ENCODE peak calls at places on chromosome 6, in seven cellular contexts. One of them, this sample, is unnamed.

GRCh38 chr6:169960891-169961611 is 209.6 kb downstream of the ERMARD start:
- DNase-seq in T-helper 2 cell: no peak
- DNase-seq in A172: no peak
- DNase-seq in epithelial cell of prostate: no peak
- DNase-seq in NCI-H446 treated with DMSO at 0.1 percent for 48 hours: no peak
- DNase-seq in HepG2: no peak
- DNase-seq in GM06990: no peak
- DNase-seq in this sample: no peak

GRCh38 chr6:22880686-22881433 is 311.5 kb downstream of the HDGFL1 start:
- DNase-seq in T-helper 2 cell: no peak
- DNase-seq in HepG2: peak
- DNase-seq in A172: peak
- DNase-seq in NCI-H446 treated with DMSO at 0.1 percent for 48 hours: no peak
- DNase-seq in epithelial cell of prostate: peak
- DNase-seq in GM06990: no peak
- DNase-seq in this sample: no peak

GRCh38 chr6:137872071-137872470 is 5.0 kb downstream of the TNFAIP3 start:
- DNase-seq in GM06990: no peak
- DNase-seq in HepG2: no peak
- DNase-seq in T-helper 2 cell: no peak
- DNase-seq in A172: no peak
- DNase-seq in NCI-H446 treated with DMSO at 0.1 percent for 48 hours: no peak
- DNase-seq in epithelial cell of prostate: no peak
- DNase-seq in this sample: no peak

GRCh38 chr6:40328376-40328987 is 258.7 kb downstream of the LRFN2 start:
- DNase-seq in T-helper 2 cell: no peak
- DNase-seq in GM06990: no peak
- DNase-seq in NCI-H446 treated with DMSO at 0.1 percent for 48 hours: no peak
- DNase-seq in HepG2: no peak
- DNase-seq in A172: peak
- DNase-seq in epithelial cell of prostate: peak
- DNase-seq in this sample: no peak

GRCh38 chr6:39914239-39914638 is 20.0 kb downstream of the MOCS1 start:
- DNase-seq in HepG2: no peak
- DNase-seq in GM06990: no peak
- DNase-seq in epithelial cell of prostate: no peak
- DNase-seq in T-helper 2 cell: no peak
- DNase-seq in A172: no peak
- DNase-seq in NCI-H446 treated with DMSO at 0.1 percent for 48 hours: no peak
- DNase-seq in this sample: no peak

GRCh38 chr6:14734052-14734415 is 511.8 kb upstream of the JARID2 start:
- DNase-seq in GM06990: no peak
- DNase-seq in HepG2: no peak
- DNase-seq in A172: no peak
- DNase-seq in NCI-H446 treated with DMSO at 0.1 percent for 48 hours: no peak
- DNase-seq in T-helper 2 cell: no peak
- DNase-seq in epithelial cell of prostate: no peak
- DNase-seq in this sample: no peak

GRCh38 chr6:57284056-57284455 is 33.4 kb upstream of the PRIM2 start:
- DNase-seq in HepG2: no peak
- DNase-seq in T-helper 2 cell: no peak
- DNase-seq in NCI-H446 treated with DMSO at 0.1 percent for 48 hours: no peak
- DNase-seq in GM06990: no peak
- DNase-seq in epithelial cell of prostate: no peak
- DNase-seq in A172: no peak
- DNase-seq in this sample: no peak

GRCh38 chr6:103027532-103027931 is 1634.0 kb downstream of the GRIK2 start:
- DNase-seq in NCI-H446 treated with DMSO at 0.1 percent for 48 hours: no peak
- DNase-seq in T-helper 2 cell: no peak
- DNase-seq in HepG2: no peak
- DNase-seq in epithelial cell of prostate: no peak
- DNase-seq in GM06990: no peak
- DNase-seq in A172: no peak
- DNase-seq in this sample: no peak

GRCh38 chr6:136037246-136037884 is 185.9 kb downstream of the PDE7B start:
- DNase-seq in GM06990: no peak
- DNase-seq in HepG2: no peak
- DNase-seq in NCI-H446 treated with DMSO at 0.1 percent for 48 hours: no peak
- DNase-seq in epithelial cell of prostate: no peak
- DNase-seq in A172: no peak
- DNase-seq in T-helper 2 cell: no peak
- DNase-seq in this sample: no peak

GRCh38 chr6:30067460-30068139 is 602 bp downstream of the PPP1R11 start:
- DNase-seq in GM06990: no peak
- DNase-seq in NCI-H446 treated with DMSO at 0.1 percent for 48 hours: no peak
- DNase-seq in T-helper 2 cell: no peak
- DNase-seq in HepG2: no peak
- DNase-seq in epithelial cell of prostate: no peak
- DNase-seq in A172: no peak
- DNase-seq in this sample: no peak

GRCh38 chr6:139695361-139695760 is 320.9 kb upstream of the CITED2 start:
- DNase-seq in GM06990: no peak
- DNase-seq in epithelial cell of prostate: no peak
- DNase-seq in T-helper 2 cell: no peak
- DNase-seq in HepG2: no peak
- DNase-seq in NCI-H446 treated with DMSO at 0.1 percent for 48 hours: no peak
- DNase-seq in A172: no peak
- DNase-seq in this sample: no peak

GRCh38 chr6:28258877-28259777 is at the start of gene NKAPL:
- DNase-seq in NCI-H446 treated with DMSO at 0.1 percent for 48 hours: no peak
- DNase-seq in epithelial cell of prostate: no peak
- DNase-seq in A172: no peak
- DNase-seq in T-helper 2 cell: peak
- DNase-seq in GM06990: peak
- DNase-seq in HepG2: no peak
- DNase-seq in this sample: no peak

GRCh38 chr6:148874698-148875293 is 128.0 kb downstream of the UST start:
- DNase-seq in GM06990: no peak
- DNase-seq in NCI-H446 treated with DMSO at 0.1 percent for 48 hours: no peak
- DNase-seq in T-helper 2 cell: no peak
- DNase-seq in epithelial cell of prostate: no peak
- DNase-seq in A172: no peak
- DNase-seq in HepG2: no peak
- DNase-seq in this sample: no peak

GRCh38 chr6:31572041-31572911 is at the start of gene LTA:
- DNase-seq in GM06990: peak
- DNase-seq in HepG2: no peak
- DNase-seq in A172: no peak
- DNase-seq in epithelial cell of prostate: no peak
- DNase-seq in NCI-H446 treated with DMSO at 0.1 percent for 48 hours: no peak
- DNase-seq in T-helper 2 cell: peak
- DNase-seq in this sample: peak

GRCh38 chr6:95576621-95577316 is 566 bp upstream of the MANEA start:
- DNase-seq in A172: peak
- DNase-seq in HepG2: no peak
- DNase-seq in NCI-H446 treated with DMSO at 0.1 percent for 48 hours: no peak
- DNase-seq in GM06990: no peak
- DNase-seq in epithelial cell of prostate: no peak
- DNase-seq in T-helper 2 cell: no peak
- DNase-seq in this sample: no peak

GRCh38 chr6:148760568-148761531 is 14.0 kb downstream of the UST start:
- DNase-seq in T-helper 2 cell: no peak
- DNase-seq in HepG2: no peak
- DNase-seq in GM06990: peak
- DNase-seq in epithelial cell of prostate: no peak
- DNase-seq in NCI-H446 treated with DMSO at 0.1 percent for 48 hours: no peak
- DNase-seq in A172: peak
- DNase-seq in this sample: peak

GRCh38 chr6:109081026-109081425 is 13.6 kb downstream of the SESN1 start:
- DNase-seq in GM06990: no peak
- DNase-seq in epithelial cell of prostate: no peak
- DNase-seq in T-helper 2 cell: no peak
- DNase-seq in NCI-H446 treated with DMSO at 0.1 percent for 48 hours: no peak
- DNase-seq in HepG2: no peak
- DNase-seq in A172: no peak
- DNase-seq in this sample: no peak

GRCh38 chr6:4316867-4317400 is 181.6 kb upstream of the ECI2 start:
- DNase-seq in NCI-H446 treated with DMSO at 0.1 percent for 48 hours: no peak
- DNase-seq in T-helper 2 cell: no peak
- DNase-seq in A172: peak
- DNase-seq in GM06990: peak
- DNase-seq in epithelial cell of prostate: peak
- DNase-seq in HepG2: no peak
- DNase-seq in this sample: no peak

GRCh38 chr6:44663860-44664584 is 276.5 kb downstream of the CDC5L start:
- DNase-seq in A172: no peak
- DNase-seq in HepG2: no peak
- DNase-seq in GM06990: no peak
- DNase-seq in NCI-H446 treated with DMSO at 0.1 percent for 48 hours: no peak
- DNase-seq in T-helper 2 cell: no peak
- DNase-seq in epithelial cell of prostate: no peak
- DNase-seq in this sample: no peak

GRCh38 chr6:6712258-6712978 is 123.9 kb downstream of the LY86 start:
- DNase-seq in T-helper 2 cell: no peak
- DNase-seq in epithelial cell of prostate: peak
- DNase-seq in GM06990: peak
- DNase-seq in HepG2: peak
- DNase-seq in A172: peak
- DNase-seq in NCI-H446 treated with DMSO at 0.1 percent for 48 hours: no peak
- DNase-seq in this sample: no peak

GRCh38 chr6:145529582-145529981 is 205.7 kb downstream of the EPM2A start:
- DNase-seq in epithelial cell of prostate: no peak
- DNase-seq in NCI-H446 treated with DMSO at 0.1 percent for 48 hours: no peak
- DNase-seq in GM06990: no peak
- DNase-seq in T-helper 2 cell: no peak
- DNase-seq in A172: no peak
- DNase-seq in HepG2: no peak
- DNase-seq in this sample: no peak

GRCh38 chr6:90818163-90818562 is 231.3 kb upstream of the MAP3K7 start:
- DNase-seq in T-helper 2 cell: no peak
- DNase-seq in HepG2: no peak
- DNase-seq in GM06990: no peak
- DNase-seq in NCI-H446 treated with DMSO at 0.1 percent for 48 hours: no peak
- DNase-seq in epithelial cell of prostate: no peak
- DNase-seq in A172: no peak
- DNase-seq in this sample: no peak

GRCh38 chr6:20404641-20405032 is 3.0 kb downstream of the E2F3 start:
- DNase-seq in GM06990: peak
- DNase-seq in epithelial cell of prostate: no peak
- DNase-seq in A172: peak
- DNase-seq in NCI-H446 treated with DMSO at 0.1 percent for 48 hours: peak
- DNase-seq in HepG2: peak
- DNase-seq in T-helper 2 cell: peak
- DNase-seq in this sample: peak

GRCh38 chr6:26330835-26331808 is 33.9 kb upstream of the BTN3A2 start:
- DNase-seq in NCI-H446 treated with DMSO at 0.1 percent for 48 hours: no peak
- DNase-seq in T-helper 2 cell: no peak
- DNase-seq in epithelial cell of prostate: no peak
- DNase-seq in HepG2: peak
- DNase-seq in A172: peak
- DNase-seq in GM06990: peak
- DNase-seq in this sample: no peak

GRCh38 chr6:81265106-81265505 is 487.4 kb downstream of the TENT5A start:
- DNase-seq in epithelial cell of prostate: no peak
- DNase-seq in T-helper 2 cell: no peak
- DNase-seq in A172: peak
- DNase-seq in GM06990: no peak
- DNase-seq in NCI-H446 treated with DMSO at 0.1 percent for 48 hours: no peak
- DNase-seq in HepG2: peak
- DNase-seq in this sample: no peak

GRCh38 chr6:73873081-73873480 is 177.1 kb downstream of the CD109 start:
- DNase-seq in epithelial cell of prostate: no peak
- DNase-seq in NCI-H446 treated with DMSO at 0.1 percent for 48 hours: no peak
- DNase-seq in T-helper 2 cell: no peak
- DNase-seq in HepG2: no peak
- DNase-seq in GM06990: no peak
- DNase-seq in A172: no peak
- DNase-seq in this sample: no peak

GRCh38 chr6:154485784-154486183 is 24.7 kb downstream of the CNKSR3 start:
- DNase-seq in GM06990: no peak
- DNase-seq in T-helper 2 cell: no peak
- DNase-seq in A172: peak
- DNase-seq in epithelial cell of prostate: no peak
- DNase-seq in HepG2: no peak
- DNase-seq in NCI-H446 treated with DMSO at 0.1 percent for 48 hours: no peak
- DNase-seq in this sample: no peak

GRCh38 chr6:81734081-81734480 is 18.4 kb downstream of the TENT5A start:
- DNase-seq in HepG2: peak
- DNase-seq in A172: no peak
- DNase-seq in T-helper 2 cell: no peak
- DNase-seq in epithelial cell of prostate: no peak
- DNase-seq in NCI-H446 treated with DMSO at 0.1 percent for 48 hours: no peak
- DNase-seq in GM06990: no peak
- DNase-seq in this sample: no peak

GRCh38 chr6:149779644-149779963 is 30.1 kb downstream of the PCMT1 start:
- DNase-seq in NCI-H446 treated with DMSO at 0.1 percent for 48 hours: no peak
- DNase-seq in T-helper 2 cell: no peak
- DNase-seq in GM06990: no peak
- DNase-seq in A172: no peak
- DNase-seq in HepG2: no peak
- DNase-seq in epithelial cell of prostate: no peak
- DNase-seq in this sample: no peak

GRCh38 chr6:145903356-145904102 is 60.6 kb downstream of the SHPRH start:
- DNase-seq in NCI-H446 treated with DMSO at 0.1 percent for 48 hours: no peak
- DNase-seq in GM06990: no peak
- DNase-seq in A172: no peak
- DNase-seq in epithelial cell of prostate: no peak
- DNase-seq in HepG2: peak
- DNase-seq in T-helper 2 cell: no peak
- DNase-seq in this sample: no peak

GRCh38 chr6:148177589-148178233 is 164.9 kb upstream of the SASH1 start:
- DNase-seq in T-helper 2 cell: no peak
- DNase-seq in HepG2: peak
- DNase-seq in A172: peak
- DNase-seq in NCI-H446 treated with DMSO at 0.1 percent for 48 hours: no peak
- DNase-seq in epithelial cell of prostate: no peak
- DNase-seq in GM06990: no peak
- DNase-seq in this sample: no peak

GRCh38 chr6:98463038-98463437 is 371.3 kb upstream of the POU3F2 start:
- DNase-seq in A172: no peak
- DNase-seq in T-helper 2 cell: no peak
- DNase-seq in NCI-H446 treated with DMSO at 0.1 percent for 48 hours: no peak
- DNase-seq in HepG2: no peak
- DNase-seq in epithelial cell of prostate: no peak
- DNase-seq in GM06990: no peak
- DNase-seq in this sample: no peak

GRCh38 chr6:113818528-113818927 is 38.6 kb upstream of the MARCKS start:
- DNase-seq in HepG2: no peak
- DNase-seq in NCI-H446 treated with DMSO at 0.1 percent for 48 hours: no peak
- DNase-seq in T-helper 2 cell: no peak
- DNase-seq in GM06990: no peak
- DNase-seq in A172: no peak
- DNase-seq in epithelial cell of prostate: no peak
- DNase-seq in this sample: no peak

GRCh38 chr6:11432713-11433450 is 104.7 kb upstream of the TMEM170B start:
- DNase-seq in NCI-H446 treated with DMSO at 0.1 percent for 48 hours: no peak
- DNase-seq in T-helper 2 cell: no peak
- DNase-seq in epithelial cell of prostate: no peak
- DNase-seq in HepG2: no peak
- DNase-seq in GM06990: no peak
- DNase-seq in A172: peak
- DNase-seq in this sample: no peak

GRCh38 chr6:81938991-81939773 is 186.7 kb upstream of the TENT5A start:
- DNase-seq in GM06990: no peak
- DNase-seq in NCI-H446 treated with DMSO at 0.1 percent for 48 hours: no peak
- DNase-seq in HepG2: no peak
- DNase-seq in A172: peak
- DNase-seq in T-helper 2 cell: no peak
- DNase-seq in epithelial cell of prostate: peak
- DNase-seq in this sample: no peak

GRCh38 chr6:53447869-53448268 is 97.0 kb downstream of the GCLC start:
- DNase-seq in T-helper 2 cell: no peak
- DNase-seq in GM06990: no peak
- DNase-seq in epithelial cell of prostate: no peak
- DNase-seq in NCI-H446 treated with DMSO at 0.1 percent for 48 hours: no peak
- DNase-seq in A172: no peak
- DNase-seq in HepG2: no peak
- DNase-seq in this sample: no peak